ENCODE peak calls at places on chromosome 16, in eight cellular contexts. One of them, this sample, is unnamed. For H3K4me1, the result is how much of the 10 kb centered on the place peaks cover.

GRCh38 chr16:58563235-58563634 is 47.9 kb downstream of the SETD6 start:
- DNase-seq in ovary: no peak
- DNase-seq in heart left ventricle: no peak
- DNase-seq in A549: no peak
- DNase-seq in stomach: no peak
- DNase-seq in uterus: no peak
- DNase-seq in adrenal gland: no peak
- DNase-seq in sigmoid colon: no peak
- DNase-seq in this sample: no peak

GRCh38 chr16:29743827-29744531 is 1.8 kb downstream of the C16orf54 start:
- DNase-seq in ovary: no peak
- DNase-seq in heart left ventricle: no peak
- DNase-seq in A549: no peak
- DNase-seq in stomach: no peak
- DNase-seq in uterus: no peak
- DNase-seq in adrenal gland: no peak
- DNase-seq in sigmoid colon: no peak
- DNase-seq in this sample: no peak

GRCh38 chr16:81848306-81848853 is 69.3 kb downstream of the PLCG2 start:
- DNase-seq in ovary: no peak
- DNase-seq in heart left ventricle: no peak
- DNase-seq in A549: no peak
- DNase-seq in stomach: no peak
- DNase-seq in uterus: no peak
- DNase-seq in adrenal gland: no peak
- DNase-seq in sigmoid colon: no peak
- DNase-seq in this sample: no peak

GRCh38 chr16:83813818-83814653 is 6.3 kb downstream of the HSBP1 start:
- DNase-seq in ovary: peak
- DNase-seq in heart left ventricle: no peak
- DNase-seq in A549: peak
- DNase-seq in stomach: no peak
- DNase-seq in uterus: peak
- DNase-seq in adrenal gland: peak
- DNase-seq in sigmoid colon: no peak
- DNase-seq in this sample: peak

GRCh38 chr16:15967223-15967546 is 17.8 kb downstream of the ABCC1 start:
- DNase-seq in ovary: no peak
- DNase-seq in heart left ventricle: no peak
- DNase-seq in A549: no peak
- DNase-seq in stomach: no peak
- DNase-seq in uterus: no peak
- DNase-seq in adrenal gland: no peak
- DNase-seq in sigmoid colon: no peak
- DNase-seq in this sample: no peak

GRCh38 chr16:55058576-55058975 is 127.9 kb downstream of the IRX5 start:
- DNase-seq in ovary: no peak
- DNase-seq in heart left ventricle: no peak
- DNase-seq in A549: no peak
- DNase-seq in stomach: no peak
- DNase-seq in uterus: no peak
- DNase-seq in adrenal gland: no peak
- DNase-seq in sigmoid colon: peak
- DNase-seq in this sample: no peak

GRCh38 chr16:13923703-13924298 is 3.8 kb downstream of the ERCC4 start:
- DNase-seq in ovary: no peak
- DNase-seq in heart left ventricle: no peak
- DNase-seq in A549: peak
- DNase-seq in stomach: no peak
- DNase-seq in uterus: no peak
- DNase-seq in adrenal gland: no peak
- DNase-seq in sigmoid colon: no peak
- DNase-seq in this sample: no peak

GRCh38 chr16:10009691-10010090 is 172.5 kb downstream of the GRIN2A start:
- DNase-seq in ovary: no peak
- DNase-seq in heart left ventricle: no peak
- DNase-seq in A549: no peak
- DNase-seq in stomach: no peak
- DNase-seq in uterus: no peak
- DNase-seq in adrenal gland: no peak
- DNase-seq in sigmoid colon: no peak
- DNase-seq in this sample: peak

GRCh38 chr16:4947722-4948503 is 10.2 kb upstream of the SEC14L5 start:
- DNase-seq in ovary: no peak
- DNase-seq in heart left ventricle: no peak
- DNase-seq in A549: no peak
- DNase-seq in stomach: no peak
- DNase-seq in uterus: no peak
- DNase-seq in adrenal gland: no peak
- DNase-seq in sigmoid colon: no peak
- DNase-seq in this sample: no peak

GRCh38 chr16:85269165-85269564 is 156.9 kb upstream of the CIBAR2 start:
- DNase-seq in ovary: no peak
- DNase-seq in heart left ventricle: no peak
- DNase-seq in A549: no peak
- DNase-seq in stomach: no peak
- DNase-seq in uterus: no peak
- DNase-seq in adrenal gland: no peak
- DNase-seq in sigmoid colon: no peak
- DNase-seq in this sample: no peak

GRCh38 chr16:77758508-77758907 is 29.9 kb upstream of the VAT1L start:
- DNase-seq in ovary: no peak
- DNase-seq in heart left ventricle: no peak
- DNase-seq in A549: no peak
- DNase-seq in stomach: no peak
- DNase-seq in uterus: no peak
- DNase-seq in adrenal gland: no peak
- DNase-seq in sigmoid colon: no peak
- DNase-seq in this sample: no peak

GRCh38 chr16:88651276-88651988 is 579 bp upstream of the CYBA start:
- DNase-seq in ovary: no peak
- DNase-seq in heart left ventricle: peak
- DNase-seq in A549: no peak
- DNase-seq in stomach: peak
- DNase-seq in uterus: no peak
- DNase-seq in adrenal gland: peak
- DNase-seq in sigmoid colon: no peak
- DNase-seq in this sample: peak
- TF ChIP-seq POLR2A in ovary: no peak
- TF ChIP-seq POLR2A in heart left ventricle: no peak
- TF ChIP-seq POLR2A in A549: no peak
- TF ChIP-seq POLR2A in stomach: no peak
- TF ChIP-seq POLR2A in uterus: no peak
- TF ChIP-seq POLR2A in adrenal gland: no peak
- TF ChIP-seq POLR2A in sigmoid colon: no peak
- TF ChIP-seq POLR2A in this sample: peak

GRCh38 chr16:66881014-66881417 is 701 bp downstream of the PDP2 start:
- DNase-seq in ovary: no peak
- DNase-seq in heart left ventricle: peak
- DNase-seq in A549: no peak
- DNase-seq in stomach: no peak
- DNase-seq in uterus: no peak
- DNase-seq in adrenal gland: no peak
- DNase-seq in sigmoid colon: no peak
- DNase-seq in this sample: peak

GRCh38 chr16:66880288-66881013 is at the start of gene PDP2:
- DNase-seq in ovary: peak
- DNase-seq in heart left ventricle: peak
- DNase-seq in A549: peak
- DNase-seq in stomach: peak
- DNase-seq in uterus: peak
- DNase-seq in adrenal gland: peak
- DNase-seq in sigmoid colon: peak
- DNase-seq in this sample: peak

GRCh38 chr16:66881560-66881959 is 1.2 kb downstream of the PDP2 start:
- DNase-seq in ovary: no peak
- DNase-seq in heart left ventricle: no peak
- DNase-seq in A549: no peak
- DNase-seq in stomach: no peak
- DNase-seq in uterus: peak
- DNase-seq in adrenal gland: no peak
- DNase-seq in sigmoid colon: no peak
- DNase-seq in this sample: no peak

GRCh38 chr16:66874079-66874775 is 6.1 kb upstream of the PDP2 start:
- DNase-seq in ovary: no peak
- DNase-seq in heart left ventricle: no peak
- DNase-seq in A549: no peak
- DNase-seq in stomach: no peak
- DNase-seq in uterus: no peak
- DNase-seq in adrenal gland: no peak
- DNase-seq in sigmoid colon: no peak
- DNase-seq in this sample: peak

DNA sequence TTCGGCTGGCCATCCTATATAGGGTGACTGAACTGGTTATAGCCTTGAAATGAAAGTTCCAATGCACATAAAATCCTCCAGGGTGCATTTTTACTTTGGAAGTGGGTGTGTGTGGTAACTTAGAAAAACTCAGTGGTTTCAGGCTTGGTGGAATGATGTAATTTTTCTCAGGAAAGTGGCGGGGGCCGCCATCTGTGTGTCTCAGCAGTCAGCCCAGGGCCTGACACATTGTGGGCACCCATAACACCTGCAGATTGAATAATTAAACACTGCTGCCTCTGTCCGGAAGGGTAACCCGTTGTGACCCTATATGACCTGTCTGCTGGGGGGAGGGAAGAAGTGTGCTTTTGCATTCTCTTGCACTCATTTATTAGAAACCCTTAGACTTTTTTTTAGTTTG is 2.2 kb upstream of the PDP2 start:
- DNase-seq in ovary: no peak
- DNase-seq in heart left ventricle: no peak
- DNase-seq in A549: no peak
- DNase-seq in stomach: no peak
- DNase-seq in uterus: no peak
- DNase-seq in adrenal gland: no peak
- DNase-seq in sigmoid colon: no peak
- DNase-seq in this sample: no peak
- H3K4me1 ChIP-seq in ovary: under half
- H3K4me1 ChIP-seq in heart left ventricle: under half
- H3K4me1 ChIP-seq in A549: under half
- H3K4me1 ChIP-seq in stomach: under half
- H3K4me1 ChIP-seq in uterus: under half
- H3K4me1 ChIP-seq in adrenal gland: under half
- H3K4me1 ChIP-seq in sigmoid colon: under half
- H3K4me1 ChIP-seq in this sample: under half

GRCh38 chr16:3026609-3027487 is 3.0 kb downstream of the THOC6 start:
- DNase-seq in ovary: no peak
- DNase-seq in heart left ventricle: no peak
- DNase-seq in A549: no peak
- DNase-seq in stomach: no peak
- DNase-seq in uterus: no peak
- DNase-seq in adrenal gland: no peak
- DNase-seq in sigmoid colon: no peak
- DNase-seq in this sample: no peak

GRCh38 chr16:3029499-3030127 is 5.8 kb downstream of the THOC6 start:
- DNase-seq in ovary: no peak
- DNase-seq in heart left ventricle: no peak
- DNase-seq in A549: no peak
- DNase-seq in stomach: no peak
- DNase-seq in uterus: no peak
- DNase-seq in adrenal gland: no peak
- DNase-seq in sigmoid colon: no peak
- DNase-seq in this sample: no peak

GRCh38 chr16:3028716-3029319 is 5.0 kb downstream of the THOC6 start:
- DNase-seq in ovary: no peak
- DNase-seq in heart left ventricle: no peak
- DNase-seq in A549: no peak
- DNase-seq in stomach: no peak
- DNase-seq in uterus: no peak
- DNase-seq in adrenal gland: no peak
- DNase-seq in sigmoid colon: no peak
- DNase-seq in this sample: no peak

GRCh38 chr16:3027488-3027795 is 3.6 kb downstream of the THOC6 start:
- DNase-seq in ovary: no peak
- DNase-seq in heart left ventricle: no peak
- DNase-seq in A549: no peak
- DNase-seq in stomach: no peak
- DNase-seq in uterus: no peak
- DNase-seq in adrenal gland: no peak
- DNase-seq in sigmoid colon: no peak
- DNase-seq in this sample: no peak

GRCh38 chr16:3027983-3028715 is 4.3 kb downstream of the THOC6 start:
- DNase-seq in ovary: peak
- DNase-seq in heart left ventricle: peak
- DNase-seq in A549: peak
- DNase-seq in stomach: peak
- DNase-seq in uterus: peak
- DNase-seq in adrenal gland: peak
- DNase-seq in sigmoid colon: peak
- DNase-seq in this sample: peak
- TF ChIP-seq POLR2A in ovary: no peak
- TF ChIP-seq POLR2A in heart left ventricle: no peak
- TF ChIP-seq POLR2A in A549: no peak
- TF ChIP-seq POLR2A in stomach: no peak
- TF ChIP-seq POLR2A in uterus: no peak
- TF ChIP-seq POLR2A in adrenal gland: no peak
- TF ChIP-seq POLR2A in sigmoid colon: no peak
- TF ChIP-seq POLR2A in this sample: no peak

GRCh38 chr16:12652924-12653323 is 150.8 kb downstream of the CPPED1 start:
- DNase-seq in ovary: no peak
- DNase-seq in heart left ventricle: no peak
- DNase-seq in A549: no peak
- DNase-seq in stomach: no peak
- DNase-seq in uterus: no peak
- DNase-seq in adrenal gland: no peak
- DNase-seq in sigmoid colon: no peak
- DNase-seq in this sample: no peak

GRCh38 chr16:12646490-12647274 is 157.0 kb downstream of the CPPED1 start:
- DNase-seq in ovary: no peak
- DNase-seq in heart left ventricle: no peak
- DNase-seq in A549: no peak
- DNase-seq in stomach: peak
- DNase-seq in uterus: no peak
- DNase-seq in adrenal gland: no peak
- DNase-seq in sigmoid colon: no peak
- DNase-seq in this sample: no peak

GRCh38 chr16:12646098-12646489 is 157.6 kb downstream of the CPPED1 start:
- DNase-seq in ovary: no peak
- DNase-seq in heart left ventricle: no peak
- DNase-seq in A549: no peak
- DNase-seq in stomach: no peak
- DNase-seq in uterus: no peak
- DNase-seq in adrenal gland: no peak
- DNase-seq in sigmoid colon: no peak
- DNase-seq in this sample: no peak

GRCh38 chr16:12651765-12652531 is 151.7 kb downstream of the CPPED1 start:
- DNase-seq in ovary: no peak
- DNase-seq in heart left ventricle: no peak
- DNase-seq in A549: no peak
- DNase-seq in stomach: no peak
- DNase-seq in uterus: no peak
- DNase-seq in adrenal gland: no peak
- DNase-seq in sigmoid colon: no peak
- DNase-seq in this sample: no peak

DNA sequence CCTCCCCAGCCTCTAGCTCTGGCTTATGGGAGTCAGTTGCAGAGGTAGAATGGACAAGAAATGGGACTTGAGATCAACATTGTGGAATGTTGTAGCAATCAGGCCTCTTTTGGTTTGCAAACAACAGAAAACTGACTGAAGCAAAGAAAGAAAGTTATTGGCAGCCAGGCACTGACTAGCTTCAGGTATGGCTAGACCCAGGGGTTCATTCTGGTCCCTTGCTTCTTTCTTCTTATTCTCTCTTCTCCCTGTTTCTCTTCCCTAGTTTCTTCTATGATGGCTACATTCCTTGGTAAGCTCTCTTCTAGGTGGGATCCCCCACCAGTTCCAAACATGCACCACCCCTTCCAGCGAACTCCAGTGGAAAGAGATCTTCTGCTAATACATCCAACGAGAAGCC is 154.3 kb downstream of the CPPED1 start:
- DNase-seq in ovary: no peak
- DNase-seq in heart left ventricle: no peak
- DNase-seq in A549: no peak
- DNase-seq in stomach: no peak
- DNase-seq in uterus: no peak
- DNase-seq in adrenal gland: no peak
- DNase-seq in sigmoid colon: no peak
- DNase-seq in this sample: no peak
- H3K4me1 ChIP-seq in ovary: under half
- H3K4me1 ChIP-seq in heart left ventricle: under half
- H3K4me1 ChIP-seq in A549: under half
- H3K4me1 ChIP-seq in stomach: under half
- H3K4me1 ChIP-seq in uterus: under half
- H3K4me1 ChIP-seq in adrenal gland: under half
- H3K4me1 ChIP-seq in sigmoid colon: under half
- H3K4me1 ChIP-seq in this sample: under half

This sample was measured in thyroid gland.